ENCODE peak calls at places on chromosome 9, in five cellular contexts. L is SK-N-SH, N is BE2C, R is A549, H is left lung. A is an unnamed sample. For H3K4me1, the result is how much of the 10 kb centered on the place peaks cover.

GRCh38 chr9:130015353-130016019 is 27.5 kb downstream of the FNBP1 start:
- DNase-seq in L (no peak), N (no peak), R (no peak), H (no peak), A (no peak)

GRCh38 chr9:109411818-109412352 is 86.2 kb downstream of the PTPN3 start:
- DNase-seq in L (peak), N (peak), R (peak), H (no peak), A (no peak)

GRCh38 chr9:110048473-110048975 is 159.4 kb downstream of the C9orf152 start:
- DNase-seq in L (peak), N (peak), R (peak), H (peak), A (peak)

GRCh38 chr9:110330484-110331115 is 7.1 kb downstream of the TXNDC8 start:
- DNase-seq in L (no peak), N (no peak), R (no peak), H (no peak), A (no peak)

GRCh38 chr9:108934323-108934885 is at the start of gene ABITRAM:
- DNase-seq in L (peak), N (peak), R (peak), H (peak), A (peak)

GRCh38 chr9:38362912-38363588 is 29.5 kb upstream of the ALDH1B1 start:
- DNase-seq in L (peak), N (peak), R (peak), H (peak), A (peak)

GRCh38 chr9:17609312-17610005 is 30.6 kb downstream of the SH3GL2 start:
- DNase-seq in L (no peak), N (no peak), R (no peak), H (no peak), A (no peak)

GRCh38 chr9:65404232-65405006 is 119.4 kb upstream of the FOXD4L5 start:
- DNase-seq in L (no peak), N (no peak), R (no peak), H (no peak), A (no peak)

GRCh38 chr9:137272241-137273094 is 5.1 kb upstream of the TOR4A start:
- DNase-seq in L (no peak), N (no peak), R (no peak), H (peak), A (no peak)

GRCh38 chr9:117278656-117279055 is 136.2 kb downstream of the ASTN2 start:
- DNase-seq in L (peak), N (peak), R (no peak), H (no peak), A (no peak)

DNA sequence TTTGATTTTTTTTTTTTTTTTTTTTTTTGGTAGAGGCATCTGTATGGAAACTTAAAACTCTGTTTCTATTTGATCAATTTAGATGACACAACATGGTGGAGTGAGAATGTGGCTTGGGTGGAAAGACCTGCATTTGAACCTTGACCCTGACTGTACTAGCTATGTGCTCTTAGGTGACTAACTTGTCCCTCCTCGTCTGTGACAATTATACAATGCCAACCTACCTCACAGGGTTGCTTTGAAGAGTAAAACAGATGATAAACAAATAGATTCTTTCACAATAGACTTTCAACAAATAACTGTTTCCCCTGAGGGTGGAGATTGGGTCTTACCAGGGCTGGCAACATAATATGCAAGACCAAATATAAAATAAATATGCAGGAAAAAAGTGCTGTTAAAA is 109.3 kb downstream of the CRB2 start:
- DNase-seq in L (no peak), N (no peak), R (peak), H (no peak), A (no peak)
- H3K4me1 ChIP-seq in L (under half), N (under half), R (under half), H (under half), A (under half)

GRCh38 chr9:133149130-133150015 is 14.3 kb downstream of the GBGT1 start:
- DNase-seq in L (peak), N (peak), R (peak), H (peak), A (peak)
- TF ChIP-seq CTCF in L (peak), N (peak), R (peak), H (peak), A (no peak)

DNA sequence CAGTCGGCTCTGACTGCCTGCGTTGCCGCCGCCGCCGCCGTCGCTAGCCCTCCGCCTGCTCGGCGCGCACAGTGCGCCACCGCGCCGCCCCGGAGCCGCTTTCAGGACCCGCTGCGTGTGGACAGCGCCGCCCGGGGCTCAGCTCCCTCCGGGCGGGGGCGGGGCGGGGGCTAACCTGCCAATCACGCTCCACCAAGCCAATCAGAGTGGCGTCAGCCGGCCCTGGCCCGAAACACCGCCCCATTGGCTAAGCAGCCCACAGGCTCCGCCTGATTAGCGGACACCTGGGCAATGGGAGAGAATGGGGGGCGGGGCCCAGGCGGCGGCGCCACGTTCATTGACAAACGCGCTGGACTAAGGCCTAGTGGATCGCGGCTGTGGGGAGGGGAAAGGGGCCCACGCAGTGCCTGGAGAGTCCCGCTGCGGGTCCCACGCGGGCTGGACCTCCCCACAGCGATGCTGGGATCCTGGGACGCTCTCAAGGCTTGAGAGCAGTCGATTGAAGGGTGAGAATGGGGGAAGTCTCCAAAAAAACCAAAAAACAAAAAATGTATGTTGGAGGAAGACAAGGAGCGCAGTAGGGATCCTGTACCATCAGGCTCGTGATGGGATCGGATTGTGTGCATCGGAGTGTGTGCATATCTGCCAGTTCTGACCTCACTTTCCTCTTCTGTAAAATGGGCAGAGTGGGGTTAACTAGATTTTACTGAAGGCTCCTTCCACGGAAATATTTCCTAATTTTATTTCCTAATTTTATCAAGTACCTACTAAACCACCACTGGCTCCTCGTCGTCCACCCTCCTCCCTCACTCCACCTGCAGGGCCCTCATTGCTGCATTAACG is 6.3 kb downstream of the PAX5 start:
- DNase-seq in L (peak), N (peak), R (peak), H (peak), A (peak)
- H3K4me1 ChIP-seq in L (under half), N (under half), R (under half), H (under half), A (half or more)

DNA sequence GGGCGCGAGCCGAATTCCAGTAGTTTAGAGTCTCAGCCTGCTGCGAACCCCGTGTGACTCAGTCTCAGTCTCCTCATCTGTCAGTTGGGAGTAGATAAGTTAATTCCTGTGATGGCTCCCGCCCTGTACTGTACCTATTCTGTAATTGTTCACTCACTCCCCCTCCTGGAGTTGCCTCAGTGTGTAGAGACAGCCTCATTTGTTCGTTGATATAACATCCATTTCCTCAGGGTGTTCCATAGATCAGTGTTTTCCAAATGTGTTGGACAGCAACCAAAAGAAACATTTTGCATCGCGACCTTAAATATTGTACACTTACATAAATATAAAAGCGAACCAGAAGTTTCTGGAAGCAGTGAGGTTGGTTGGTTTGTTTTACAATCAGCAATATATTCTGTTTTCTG is 680 bp downstream of the NFX1 start:
- DNase-seq in L (no peak), N (no peak), R (no peak), H (no peak), A (no peak)
- TF ChIP-seq CTCF in L (no peak), N (no peak), R (no peak), H (no peak), A (no peak)

GRCh38 chr9:89465726-89466308 is 32.1 kb downstream of the SEMA4D start:
- DNase-seq in L (no peak), N (no peak), R (no peak), H (no peak), A (no peak)

GRCh38 chr9:89466451-89467277 is 31.2 kb downstream of the SEMA4D start:
- DNase-seq in L (no peak), N (no peak), R (no peak), H (no peak), A (no peak)

GRCh38 chr9:89469003-89469402 is 28.9 kb downstream of the SEMA4D start:
- DNase-seq in L (no peak), N (no peak), R (no peak), H (no peak), A (no peak)

GRCh38 chr9:89468271-89468960 is 29.5 kb downstream of the SEMA4D start:
- DNase-seq in L (no peak), N (no peak), R (no peak), H (no peak), A (no peak)

DNA sequence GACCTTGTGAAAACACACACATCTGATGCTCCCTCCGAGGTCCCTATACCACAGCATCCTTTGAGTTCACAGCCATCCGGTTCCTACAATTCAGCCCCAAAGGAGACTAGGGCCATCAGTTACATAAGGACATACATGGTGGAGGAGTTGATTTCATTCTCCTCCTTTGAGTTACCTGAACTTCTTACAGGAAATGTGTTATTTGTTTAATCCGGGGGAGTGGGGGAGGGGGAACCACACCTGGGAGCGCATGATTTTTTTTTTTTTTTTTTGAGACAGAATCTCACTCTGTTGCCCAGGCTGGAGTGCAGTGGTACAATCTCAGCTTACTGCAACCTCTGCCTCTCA is 30.7 kb downstream of the SEMA4D start:
- DNase-seq in L (no peak), N (no peak), R (no peak), H (no peak), A (no peak)
- H3K4me1 ChIP-seq in L (under half), N (under half), R (under half), H (under half), A (under half)

GRCh38 chr9:126510564-126510963 is 103.2 kb upstream of the LMX1B start:
- DNase-seq in L (no peak), N (no peak), R (no peak), H (peak), A (peak)
- TF ChIP-seq CTCF in L (no peak), N (no peak), R (no peak), H (no peak), A (no peak)

DNA sequence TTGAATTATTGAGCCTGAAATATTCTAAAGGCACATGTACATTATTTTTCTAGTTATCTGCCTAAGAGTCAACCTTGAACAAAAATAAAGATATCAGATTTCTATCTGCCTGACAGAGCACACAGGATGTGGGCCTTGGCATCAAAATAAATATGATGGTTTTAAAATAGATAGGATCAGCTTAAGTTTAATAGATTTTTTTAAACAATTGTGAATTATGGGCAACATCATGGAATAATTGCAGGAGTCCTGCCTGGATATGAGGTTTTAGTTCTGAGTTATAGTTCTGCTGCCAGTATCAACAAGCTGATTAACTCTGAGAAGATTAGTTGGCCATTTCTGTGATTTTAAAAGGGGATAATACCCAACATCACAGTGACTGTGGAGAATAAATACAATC is 107.0 kb upstream of the PCA3 start:
- DNase-seq in L (no peak), N (no peak), R (no peak), H (no peak), A (no peak)
- H3K4me1 ChIP-seq in L (under half), N (under half), R (under half), H (under half), A (under half)

GRCh38 chr9:19922476-19923118 is 133.8 kb upstream of the SLC24A2 start:
- DNase-seq in L (peak), N (peak), R (peak), H (no peak), A (no peak)
- TF ChIP-seq CTCF in L (peak), N (peak), R (peak), H (no peak), A (no peak)

A was measured in suprapubic skin.